ENCODE peak calls at places on chromosomes 1 and 21, in six cellular contexts. One of them, this sample, is unnamed.
A peak's percentile ranks its signal among the peaks of the same experiment; 100 is the strongest.

GRCh38 chr1:37043101-37043500 is 8.8 kb upstream of the GRIK3 start:
- DNase-seq in nephron progenitor cell: no peak
- DNase-seq in endothelial cell: no peak
- DNase-seq in ELF-1: no peak
- DNase-seq in small intestine: no peak
- DNase-seq in left cardiac atrium: no peak
- DNase-seq in this sample: no peak

GRCh38 chr1:89527256-89527655 is 2.6 kb downstream of the LRRC8B start:
- DNase-seq in small intestine: no peak
- DNase-seq in nephron progenitor cell: no peak
- DNase-seq in endothelial cell: no peak
- DNase-seq in left cardiac atrium: no peak
- DNase-seq in ELF-1: no peak
- DNase-seq in this sample: no peak

GRCh38 chr1:175072131-175072941 is 4.7 kb downstream of the TNN start:
- DNase-seq in nephron progenitor cell: peak; percentile 11
- DNase-seq in ELF-1: peak; percentile 46
- DNase-seq in endothelial cell: peak; percentile 50
- DNase-seq in left cardiac atrium: peak; percentile 32
- DNase-seq in small intestine: no peak
- DNase-seq in this sample: peak; percentile 29

GRCh38 chr1:43444827-43445225 is 8.9 kb downstream of the HYI start:
- DNase-seq in left cardiac atrium: no peak
- DNase-seq in endothelial cell: no peak
- DNase-seq in small intestine: no peak
- DNase-seq in nephron progenitor cell: peak; percentile 42
- DNase-seq in ELF-1: no peak
- DNase-seq in this sample: no peak

GRCh38 chr21:37006521-37007291 is at the start of gene RIPPLY3:
- DNase-seq in ELF-1: peak; percentile 45
- DNase-seq in nephron progenitor cell: peak; percentile 66
- DNase-seq in left cardiac atrium: no peak
- DNase-seq in small intestine: no peak
- DNase-seq in endothelial cell: peak; percentile 52
- DNase-seq in this sample: peak; percentile 22

GRCh38 chr1:64948216-64948615 is 18.1 kb downstream of the JAK1 start:
- DNase-seq in endothelial cell: no peak
- DNase-seq in ELF-1: no peak
- DNase-seq in small intestine: no peak
- DNase-seq in left cardiac atrium: no peak
- DNase-seq in nephron progenitor cell: no peak
- DNase-seq in this sample: no peak

GRCh38 chr1:6727535-6727934 is 25.9 kb upstream of the DNAJC11 start:
- DNase-seq in ELF-1: peak; percentile 75
- DNase-seq in endothelial cell: peak; percentile 79
- DNase-seq in nephron progenitor cell: peak; percentile 74
- DNase-seq in small intestine: peak; percentile 49
- DNase-seq in left cardiac atrium: peak; percentile 38
- DNase-seq in this sample: peak; percentile 55

GRCh38 chr1:39380036-39380435 is 111.4 kb upstream of the BMP8A start:
- DNase-seq in small intestine: no peak
- DNase-seq in nephron progenitor cell: no peak
- DNase-seq in left cardiac atrium: no peak
- DNase-seq in endothelial cell: no peak
- DNase-seq in ELF-1: no peak
- DNase-seq in this sample: no peak

GRCh38 chr21:27408826-27409225 is 441.9 kb upstream of the ADAMTS5 start:
- DNase-seq in small intestine: no peak
- DNase-seq in ELF-1: no peak
- DNase-seq in nephron progenitor cell: no peak
- DNase-seq in endothelial cell: no peak
- DNase-seq in left cardiac atrium: no peak
- DNase-seq in this sample: no peak

GRCh38 chr1:62782197-62782886 is 1.6 kb upstream of the ATG4C start:
- DNase-seq in endothelial cell: no peak
- DNase-seq in small intestine: no peak
- DNase-seq in ELF-1: no peak
- DNase-seq in nephron progenitor cell: no peak
- DNase-seq in left cardiac atrium: no peak
- DNase-seq in this sample: no peak

GRCh38 chr1:212498243-212498642 is 65.5 kb downstream of the NENF start:
- DNase-seq in left cardiac atrium: no peak
- DNase-seq in ELF-1: no peak
- DNase-seq in nephron progenitor cell: no peak
- DNase-seq in endothelial cell: no peak
- DNase-seq in small intestine: no peak
- DNase-seq in this sample: no peak

GRCh38 chr1:115807723-115808122 is 33.2 kb downstream of the NHLH2 start:
- DNase-seq in ELF-1: peak; percentile 30
- DNase-seq in endothelial cell: peak; percentile 67
- DNase-seq in left cardiac atrium: peak; percentile 23
- DNase-seq in nephron progenitor cell: peak; percentile 58
- DNase-seq in small intestine: peak; percentile 81
- DNase-seq in this sample: peak; percentile 47

GRCh38 chr1:109785446-109786106 is 21.9 kb upstream of the EPS8L3 start:
- DNase-seq in left cardiac atrium: peak; percentile 3
- DNase-seq in small intestine: no peak
- DNase-seq in nephron progenitor cell: no peak
- DNase-seq in endothelial cell: no peak
- DNase-seq in ELF-1: no peak
- DNase-seq in this sample: no peak

GRCh38 chr1:66275083-66275482 is 258.9 kb upstream of the SGIP1 start:
- DNase-seq in small intestine: peak; percentile 23
- DNase-seq in endothelial cell: no peak
- DNase-seq in left cardiac atrium: no peak
- DNase-seq in ELF-1: no peak
- DNase-seq in nephron progenitor cell: no peak
- DNase-seq in this sample: no peak

GRCh38 chr21:37783016-37783415 is 133.2 kb downstream of the KCNJ6 start:
- DNase-seq in nephron progenitor cell: no peak
- DNase-seq in left cardiac atrium: no peak
- DNase-seq in endothelial cell: no peak
- DNase-seq in small intestine: no peak
- DNase-seq in ELF-1: no peak
- DNase-seq in this sample: no peak

GRCh38 chr1:227318003-227318851 is at the start of gene CDC42BPA:
- DNase-seq in left cardiac atrium: peak; percentile 90
- DNase-seq in ELF-1: peak; percentile 88
- DNase-seq in nephron progenitor cell: peak; percentile 83
- DNase-seq in endothelial cell: peak; percentile 87
- DNase-seq in small intestine: peak; percentile 87
- DNase-seq in this sample: peak; percentile 84

GRCh38 chr1:76408303-76408702 is 333.8 kb downstream of the ST6GALNAC3 start:
- DNase-seq in small intestine: no peak
- DNase-seq in ELF-1: no peak
- DNase-seq in left cardiac atrium: no peak
- DNase-seq in nephron progenitor cell: no peak
- DNase-seq in endothelial cell: no peak
- DNase-seq in this sample: no peak

GRCh38 chr1:3069491-3070303 is 694 bp downstream of the PRDM16 start:
- DNase-seq in nephron progenitor cell: peak; percentile 62
- DNase-seq in left cardiac atrium: peak; percentile 45
- DNase-seq in small intestine: peak; percentile 65
- DNase-seq in ELF-1: no peak
- DNase-seq in endothelial cell: peak; percentile 51
- DNase-seq in this sample: no peak

GRCh38 chr1:203367051-203367450 is 16.1 kb upstream of the FMOD start:
- DNase-seq in endothelial cell: no peak
- DNase-seq in nephron progenitor cell: no peak
- DNase-seq in ELF-1: no peak
- DNase-seq in left cardiac atrium: no peak
- DNase-seq in small intestine: no peak
- DNase-seq in this sample: no peak

GRCh38 chr1:113912594-113913311 is 7.6 kb downstream of the DCLRE1B start:
- DNase-seq in ELF-1: no peak
- DNase-seq in endothelial cell: no peak
- DNase-seq in small intestine: peak; percentile 22
- DNase-seq in left cardiac atrium: peak; percentile 41
- DNase-seq in nephron progenitor cell: no peak
- DNase-seq in this sample: no peak

GRCh38 chr1:164713446-164714204 is 154.6 kb downstream of the PBX1 start:
- DNase-seq in left cardiac atrium: no peak
- DNase-seq in endothelial cell: no peak
- DNase-seq in small intestine: no peak
- DNase-seq in ELF-1: no peak
- DNase-seq in nephron progenitor cell: no peak
- DNase-seq in this sample: no peak

GRCh38 chr1:220151454-220151853 is 57.5 kb downstream of the IARS2 start:
- DNase-seq in small intestine: peak; percentile 38
- DNase-seq in nephron progenitor cell: no peak
- DNase-seq in ELF-1: no peak
- DNase-seq in endothelial cell: no peak
- DNase-seq in left cardiac atrium: peak; percentile 51
- DNase-seq in this sample: no peak

GRCh38 chr1:152227310-152227928 is 3.4 kb upstream of the HRNR start:
- DNase-seq in small intestine: no peak
- DNase-seq in ELF-1: no peak
- DNase-seq in endothelial cell: no peak
- DNase-seq in left cardiac atrium: no peak
- DNase-seq in nephron progenitor cell: no peak
- DNase-seq in this sample: no peak

GRCh38 chr21:38669186-38669585 is 136.5 kb upstream of the ETS2 start:
- DNase-seq in ELF-1: no peak
- DNase-seq in left cardiac atrium: no peak
- DNase-seq in endothelial cell: peak; percentile 22
- DNase-seq in nephron progenitor cell: no peak
- DNase-seq in small intestine: peak; percentile 45
- DNase-seq in this sample: peak; percentile 12

GRCh38 chr1:91635763-91636162 is 135.1 kb downstream of the CDC7 start:
- DNase-seq in nephron progenitor cell: no peak
- DNase-seq in left cardiac atrium: no peak
- DNase-seq in small intestine: no peak
- DNase-seq in endothelial cell: no peak
- DNase-seq in ELF-1: no peak
- DNase-seq in this sample: no peak

GRCh38 chr1:203136409-203137042 is 9.0 kb downstream of the ADORA1 start:
- DNase-seq in endothelial cell: no peak
- DNase-seq in nephron progenitor cell: no peak
- DNase-seq in ELF-1: no peak
- DNase-seq in small intestine: no peak
- DNase-seq in left cardiac atrium: no peak
- DNase-seq in this sample: no peak

GRCh38 chr1:41465741-41466140 is 18.7 kb downstream of the EDN2 start:
- DNase-seq in endothelial cell: no peak
- DNase-seq in small intestine: no peak
- DNase-seq in ELF-1: no peak
- DNase-seq in left cardiac atrium: no peak
- DNase-seq in nephron progenitor cell: no peak
- DNase-seq in this sample: no peak

GRCh38 chr1:244749230-244750016 is 86.0 kb upstream of the COX20 start:
- DNase-seq in nephron progenitor cell: no peak
- DNase-seq in endothelial cell: no peak
- DNase-seq in left cardiac atrium: no peak
- DNase-seq in ELF-1: no peak
- DNase-seq in small intestine: no peak
- DNase-seq in this sample: no peak

This sample was measured in SK-N-DZ.